ENCODE peak calls at places on chromosomes 2 and 18, in ten cellular contexts. P is GM23338; X is heart left ventricle; W is mammary epithelial cell; T is body of pancreas; F is cardiac muscle cell; O is Panc1; Z is CD8-positive, alpha-beta T cell; E is PC-9; N is Peyer's patch. K is an unnamed sample. For H3K4me1, the result is how much of the 10 kb centered on the place peaks cover.

GRCh38 chr2:167572895-167573294 is 674.5 kb downstream of the STK39 start:
- DNase-seq in P (no peak), X (no peak), W (no peak), T (no peak), F (no peak), O (no peak), Z (no peak), E (no peak), N (no peak), K (no peak)

GRCh38 chr2:192203876-192204275 is 9.1 kb upstream of the TMEFF2 start:
- DNase-seq in P (no peak), X (no peak), W (no peak), T (no peak), F (no peak), O (no peak), Z (no peak), E (no peak), N (no peak), K (no peak)

GRCh38 chr18:56315363-56315762 is 323.0 kb downstream of the TXNL1 start:
- DNase-seq in P (no peak), X (no peak), W (peak), T (no peak), F (peak), O (no peak), Z (no peak), E (no peak), N (no peak), K (no peak)

GRCh38 chr18:51330148-51330547 is 132.7 kb upstream of the MEX3C start:
- DNase-seq in P (no peak), X (no peak), W (peak), T (no peak), F (peak), O (no peak), Z (no peak), E (peak), N (no peak), K (no peak)

GRCh38 chr2:12555012-12555645 is 161.6 kb upstream of the TRIB2 start:
- DNase-seq in P (no peak), X (no peak), W (peak), T (no peak), F (peak), O (no peak), Z (no peak), E (peak), N (no peak), K (no peak)

GRCh38 chr2:227150222-227150936 is 13.6 kb downstream of the COL4A4 start:
- DNase-seq in P (no peak), X (no peak), W (no peak), T (no peak), F (no peak), O (no peak), Z (no peak), E (no peak), N (no peak), K (no peak)

GRCh38 chr2:191758420-191759199 is 80.7 kb downstream of the NABP1 start:
- DNase-seq in P (peak), X (no peak), W (peak), T (peak), F (peak), O (peak), Z (peak), E (no peak), N (no peak), K (peak)

GRCh38 chr2:75146221-75146902 is 53.0 kb downstream of the TACR1 start:
- DNase-seq in P (no peak), X (no peak), W (no peak), T (no peak), F (peak), O (no peak), Z (no peak), E (peak), N (no peak), K (no peak)

GRCh38 chr2:46984642-46985476 is 69.3 kb upstream of the MCFD2 start:
- DNase-seq in P (no peak), X (peak), W (peak), T (peak), F (peak), O (peak), Z (no peak), E (peak), N (no peak), K (peak)

GRCh38 chr2:111200333-111200879 is 79.7 kb downstream of the BCL2L11 start:
- DNase-seq in P (peak), X (no peak), W (no peak), T (no peak), F (no peak), O (no peak), Z (no peak), E (no peak), N (no peak), K (no peak)

DNA sequence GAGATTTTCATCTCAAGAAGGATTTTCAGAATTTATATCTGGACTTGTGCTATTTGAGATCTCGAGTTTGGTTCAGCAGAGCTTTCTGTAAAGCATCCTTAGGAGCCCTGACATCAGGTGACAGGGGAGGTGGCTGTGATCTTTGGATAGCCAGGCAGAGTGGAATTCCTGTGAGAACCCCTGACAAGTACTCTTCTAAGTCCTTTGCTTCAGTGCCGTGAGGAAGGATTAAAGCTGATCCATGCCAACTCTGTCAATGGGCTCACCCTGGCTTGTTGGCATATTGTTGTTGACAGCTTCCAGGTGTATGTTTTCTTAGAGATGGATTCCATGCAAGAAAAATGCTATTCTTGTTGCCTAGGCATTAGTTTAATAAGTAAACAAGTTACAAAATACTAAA is 38.0 kb upstream of the NFE2L2 start:
- DNase-seq in P (no peak), X (no peak), W (no peak), T (no peak), F (no peak), O (no peak), Z (no peak), E (no peak), N (no peak), K (no peak)
- H3K4me1 ChIP-seq in P (under half), X (under half), W (under half), T (under half), F (under half), O (under half), Z (under half), E (under half), N (under half), K (under half)

GRCh38 chr2:37164757-37165156 is 8.0 kb upstream of the EIF2AK2 start:
- DNase-seq in P (no peak), X (no peak), W (no peak), T (no peak), F (no peak), O (no peak), Z (no peak), E (no peak), N (no peak), K (no peak)

GRCh38 chr2:37173741-37174140 is 14.7 kb downstream of the SULT6B1 start:
- DNase-seq in P (no peak), X (no peak), W (no peak), T (no peak), F (no peak), O (no peak), Z (no peak), E (no peak), N (no peak), K (no peak)

GRCh38 chr2:37171624-37171950 is 14.8 kb upstream of the EIF2AK2 start:
- DNase-seq in P (no peak), X (no peak), W (no peak), T (no peak), F (no peak), O (no peak), Z (no peak), E (no peak), N (no peak), K (no peak)

GRCh38 chr2:37167636-37168182 is 10.9 kb upstream of the EIF2AK2 start:
- DNase-seq in P (no peak), X (no peak), W (no peak), T (no peak), F (no peak), O (no peak), Z (no peak), E (peak), N (no peak), K (no peak)

DNA sequence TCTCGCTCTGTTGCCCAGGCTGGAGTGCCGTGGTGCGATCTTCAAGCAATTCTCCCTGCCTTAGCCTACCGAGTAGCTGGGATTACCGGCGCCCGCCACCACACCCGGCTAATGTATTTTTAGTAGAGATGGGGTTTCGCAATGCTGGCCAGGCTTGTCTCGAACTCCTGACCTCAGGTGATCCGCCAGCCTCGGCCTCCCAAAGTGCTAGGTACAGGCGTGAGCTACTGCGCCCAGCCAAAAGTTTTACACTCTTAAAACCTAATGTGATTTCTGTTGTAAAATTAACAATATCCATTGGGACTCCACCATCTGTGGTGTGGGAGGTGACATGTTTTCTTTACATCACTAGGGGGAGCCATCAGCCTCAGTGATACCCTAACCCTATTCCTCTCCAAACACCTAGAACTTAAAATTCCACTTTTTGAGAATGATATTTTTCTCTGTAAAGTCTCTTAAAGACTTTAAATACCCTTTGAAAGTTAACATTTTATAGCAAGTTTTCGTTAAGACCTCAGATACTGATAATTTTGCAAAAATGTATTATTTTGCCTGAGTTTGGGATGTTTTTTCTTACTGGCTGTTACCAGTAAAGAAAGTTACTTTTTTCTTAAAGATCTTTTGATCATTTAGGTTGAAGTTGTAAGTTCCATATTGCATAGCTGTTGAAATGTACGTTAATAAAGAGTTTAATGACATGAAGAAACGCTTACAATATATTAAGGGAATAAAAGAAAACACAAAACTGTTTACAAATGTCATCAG is 11.6 kb upstream of the EIF2AK2 start:
- DNase-seq in P (peak), X (no peak), W (peak), T (peak), F (peak), O (peak), Z (no peak), E (no peak), N (peak), K (no peak)
- TF ChIP-seq CTCF in P (peak), X (peak), W (peak), T (peak), F (peak), O (peak), Z (peak), E (peak), N (peak), K (peak)

GRCh38 chr2:10396464-10396863 is 51.7 kb downstream of the ODC1 start:
- DNase-seq in P (no peak), X (no peak), W (no peak), T (no peak), F (no peak), O (no peak), Z (no peak), E (no peak), N (no peak), K (no peak)
- H3K4me1 ChIP-seq in P (under half), X (half or more), W (under half), T (under half), F (under half), O (under half), Z (under half), E (under half), N (under half), K (under half)

GRCh38 chr2:196239622-196240587 is 68.5 kb upstream of the STK17B start:
- DNase-seq in P (peak), X (peak), W (peak), T (peak), F (peak), O (no peak), Z (peak), E (peak), N (no peak), K (peak)
- TF ChIP-seq CTCF in P (no peak), X (no peak), W (no peak), T (no peak), F (peak), O (no peak), Z (peak), E (no peak), N (no peak), K (no peak)

GRCh38 chr2:200750323-200750910 is 61.3 kb upstream of the BZW1 start:
- DNase-seq in P (no peak), X (no peak), W (no peak), T (no peak), F (no peak), O (no peak), Z (no peak), E (no peak), N (no peak), K (no peak)

GRCh38 chr2:200752332-200752731 is 59.4 kb upstream of the BZW1 start:
- DNase-seq in P (no peak), X (no peak), W (no peak), T (no peak), F (no peak), O (no peak), Z (no peak), E (no peak), N (no peak), K (no peak)

GRCh38 chr2:200752835-200753234 is 58.9 kb upstream of the BZW1 start:
- DNase-seq in P (no peak), X (no peak), W (no peak), T (no peak), F (no peak), O (no peak), Z (no peak), E (no peak), N (no peak), K (no peak)

GRCh38 chr2:200749631-200750322 is 61.9 kb upstream of the BZW1 start:
- DNase-seq in P (no peak), X (no peak), W (no peak), T (no peak), F (peak), O (no peak), Z (no peak), E (no peak), N (no peak), K (no peak)

GRCh38 chr2:200751786-200752185 is 59.9 kb upstream of the BZW1 start:
- DNase-seq in P (no peak), X (no peak), W (no peak), T (no peak), F (no peak), O (no peak), Z (no peak), E (no peak), N (no peak), K (no peak)
- H3K4me1 ChIP-seq in P (under half), X (under half), W (under half), T (under half), F (under half), O (under half), Z (under half), E (under half), N (under half), K (under half)

GRCh38 chr2:98488252-98488651 is 43.6 kb downstream of the INPP4A start:
- DNase-seq in P (no peak), X (no peak), W (no peak), T (no peak), F (no peak), O (no peak), Z (no peak), E (no peak), N (no peak), K (no peak)
- TF ChIP-seq CTCF in P (no peak), X (peak), W (no peak), T (peak), F (no peak), O (peak), Z (peak), E (peak), N (no peak), K (no peak)

DNA sequence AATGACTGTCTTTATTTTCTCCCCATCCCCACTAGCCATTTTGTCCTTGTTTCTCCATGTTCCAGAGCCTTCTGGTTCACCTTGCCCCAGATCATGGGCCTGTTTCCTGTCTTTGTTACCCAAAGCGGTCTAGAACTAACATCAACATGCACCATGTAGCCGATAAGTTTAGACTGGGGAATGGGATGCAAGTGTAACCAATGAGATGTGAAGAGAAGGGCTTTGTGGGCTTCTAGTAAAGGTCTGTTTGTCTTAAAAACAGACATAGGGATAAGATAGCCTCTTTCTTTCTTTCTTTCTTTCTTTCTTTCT is 25.7 kb downstream of the INPP5D start:
- DNase-seq in P (no peak), X (no peak), W (no peak), T (no peak), F (no peak), O (no peak), Z (no peak), E (no peak), N (no peak), K (no peak)
- H3K4me1 ChIP-seq in P (under half), X (half or more), W (under half), T (under half), F (under half), O (under half), Z (half or more), E (under half), N (under half), K (under half)

K was measured in testis.